ENCODE peak calls at places on chromosomes 12 and 14, in seven cellular contexts. K, S, A, Z, F, G and X are unnamed samples.
A peak's percentile ranks its signal among the peaks of the same experiment; 100 is the strongest.

GRCh38 chr12:114626-115211 is 48.2 kb downstream of the IQSEC3 start:
- DNase-seq in F (no peak), S (no peak), K (no peak), G (no peak), Z (no peak), A (no peak), X (no peak)

GRCh38 chr12:85951823-85952222 is 77.7 kb downstream of the NTS start:
- DNase-seq in S (no peak), G (no peak), A (no peak), F (no peak), K (no peak), Z (no peak), X (no peak)

GRCh38 chr14:23435540-23436326 is at the start of gene MYH7:
- DNase-seq in Z (peak; percentile 64), F (no peak), K (no peak), G (peak; percentile 37), S (no peak), A (no peak), X (peak; percentile 45)

GRCh38 chr14:36773136-36773540 is 111.5 kb downstream of the PAX9 start:
- DNase-seq in Z (no peak), F (no peak), K (no peak), G (no peak), A (no peak), S (no peak), X (no peak)

GRCh38 chr12:106774808-106775524 is 484 bp downstream of the RIC8B start:
- DNase-seq in G (no peak), S (no peak), A (no peak), F (peak; percentile 37), Z (no peak), K (no peak), X (no peak)

GRCh38 chr14:106459971-106460730 is 933.8 kb downstream of the TMEM121 start:
- DNase-seq in F (peak; percentile 21), G (no peak), K (no peak), Z (no peak), A (peak; percentile 45), S (peak; percentile 52), X (no peak)

GRCh38 chr12:125503128-125503527 is 437.9 kb downstream of the AACS start:
- DNase-seq in Z (no peak), A (no peak), F (no peak), K (no peak), G (no peak), S (no peak), X (no peak)

GRCh38 chr14:33647385-33647786 is 303.5 kb downstream of the EGLN3 start:
- DNase-seq in F (no peak), S (no peak), A (no peak), K (no peak), G (no peak), Z (no peak), X (peak; percentile 68)